ENCODE peak calls at places on chromosomes 12 and 14, in four cellular contexts. K, P, Y and U are unnamed samples.
A peak's percentile ranks its signal among the peaks of the same experiment; 100 is the strongest.

GRCh38 chr14:37597538-37598084 is 2.2 kb downstream of the TTC6 start:
- DNase-seq in K (no peak), P (no peak), Y (no peak), U (no peak)

GRCh38 chr14:58298880-58299664 is 717 bp downstream of the ARID4A start:
- DNase-seq in K (peak; percentile 69), P (peak; percentile 44), Y (no peak), U (peak; percentile 43)

GRCh38 chr12:96155781-96156180 is 38.4 kb upstream of the ELK3 start:
- DNase-seq in K (no peak), P (no peak), Y (no peak), U (no peak)

GRCh38 chr12:41636658-41637057 is 448.5 kb downstream of the PDZRN4 start:
- DNase-seq in K (no peak), P (no peak), Y (no peak), U (no peak)

GRCh38 chr12:12671850-12672660 is 23.9 kb downstream of the GPR19 start:
- DNase-seq in K (no peak), P (no peak), Y (no peak), U (no peak)

GRCh38 chr12:87687362-87687761 is 341.8 kb downstream of the C12orf50 start:
- DNase-seq in K (no peak), P (no peak), Y (no peak), U (no peak)

GRCh38 chr14:59483360-59483759 is 848 bp downstream of the L3HYPDH start:
- DNase-seq in K (no peak), P (no peak), Y (peak; percentile 2), U (no peak)

GRCh38 chr14:23052671-23053070 is 4.6 kb downstream of the CDH24 start:
- DNase-seq in K (no peak), P (no peak), Y (no peak), U (no peak)

GRCh38 chr12:27472604-27473003 is 26.1 kb downstream of the SMCO2 start:
- DNase-seq in K (no peak), P (no peak), Y (no peak), U (no peak)

GRCh38 chr12:49231881-49232650 is 32.8 kb upstream of the TUBA1C start:
- DNase-seq in K (no peak), P (no peak), Y (no peak), U (no peak)

GRCh38 chr12:5556946-5557673 is 125.2 kb downstream of the NTF3 start:
- DNase-seq in K (no peak), P (no peak), Y (no peak), U (no peak)

GRCh38 chr12:126385785-126386184 is 1320.5 kb downstream of the AACS start:
- DNase-seq in K (no peak), P (no peak), Y (no peak), U (no peak)
- H3K9me3 ChIP-seq in K (no peaks in the 10 kb centered on the region), P (no peaks in the 10 kb centered on the region), Y (peaks cover 5% of the 10 kb centered on the region), U (no peaks in the 10 kb centered on the region)

GRCh38 chr12:38155020-38155395 is 161.6 kb upstream of the ALG10B start:
- DNase-seq in K (no peak), P (no peak), Y (no peak), U (no peak)
- H3K9me3 ChIP-seq in K (no peaks in the 10 kb centered on the region), P (no peaks in the 10 kb centered on the region), Y (no peaks in the 10 kb centered on the region), U (no peaks in the 10 kb centered on the region)

GRCh38 chr12:130948751-130949150 is 5.0 kb upstream of the ADGRD1 start:
- DNase-seq in K (no peak), P (no peak), Y (no peak), U (no peak)

GRCh38 chr12:130949806-130950205 is 3.9 kb upstream of the ADGRD1 start:
- DNase-seq in K (no peak), P (no peak), Y (no peak), U (no peak)

GRCh38 chr12:130947028-130947427 is 6.7 kb upstream of the ADGRD1 start:
- DNase-seq in K (no peak), P (no peak), Y (no peak), U (no peak)

GRCh38 chr12:130945793-130946492 is 7.8 kb upstream of the ADGRD1 start:
- DNase-seq in K (no peak), P (no peak), Y (no peak), U (no peak)

DNA sequence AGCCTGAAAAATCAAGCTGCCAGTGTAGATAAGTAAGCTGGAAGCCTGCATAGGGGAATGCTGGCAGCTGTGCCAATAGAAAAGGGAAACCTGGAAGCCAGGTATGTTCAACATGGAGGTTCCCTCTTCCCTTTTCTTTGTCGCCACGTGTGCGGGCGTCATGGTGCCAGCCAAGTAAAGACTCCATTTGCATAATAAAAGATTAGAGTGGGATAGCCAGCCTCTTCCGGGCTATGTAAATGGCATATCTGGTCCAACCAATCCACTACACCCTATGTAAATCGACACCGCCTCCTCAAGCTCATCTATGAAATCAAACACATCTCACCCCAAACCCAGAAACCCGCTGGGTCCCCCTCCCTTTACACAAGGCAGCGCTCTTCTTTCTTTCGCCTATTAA is 5.6 kb upstream of the ADGRD1 start:
- DNase-seq in K (no peak), P (no peak), Y (no peak), U (no peak)
- H3K9me3 ChIP-seq in K (peaks cover 7% of the 10 kb centered on the region), P (peaks cover 3% of the 10 kb centered on the region), Y (no peaks in the 10 kb centered on the region), U (peaks cover 4% of the 10 kb centered on the region)

DNA sequence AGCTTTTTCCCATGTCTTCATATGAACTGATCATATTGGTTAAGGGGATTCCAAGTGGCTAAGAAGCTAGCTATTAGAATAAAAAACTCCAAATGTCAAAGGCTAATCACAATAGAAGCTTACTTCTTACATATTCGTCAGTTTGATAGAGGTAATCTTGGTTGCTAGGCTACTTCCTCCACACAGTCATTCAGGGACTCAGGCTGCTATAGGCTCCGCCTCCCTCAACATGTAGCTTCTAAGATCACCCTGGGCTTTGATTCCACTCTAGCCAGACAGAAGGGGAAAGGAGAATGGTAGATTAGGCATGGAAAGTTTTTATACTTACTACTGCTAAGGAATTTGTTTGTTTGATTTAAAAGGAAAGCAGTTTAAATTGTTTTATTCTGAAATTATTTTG is 207.9 kb downstream of the EFCAB11 start:
- DNase-seq in K (no peak), P (no peak), Y (no peak), U (no peak)
- H3K9me3 ChIP-seq in K (no peaks in the 10 kb centered on the region), P (no peaks in the 10 kb centered on the region), Y (no peaks in the 10 kb centered on the region), U (no peaks in the 10 kb centered on the region)

GRCh38 chr12:79841878-79842265 is 93.0 kb downstream of the PPP1R12A start:
- DNase-seq in K (no peak), P (no peak), Y (no peak), U (no peak)

GRCh38 chr12:79835377-79835843 is 99.5 kb downstream of the PPP1R12A start:
- DNase-seq in K (no peak), P (no peak), Y (no peak), U (no peak)

GRCh38 chr12:79841248-79841877 is 93.5 kb downstream of the PPP1R12A start:
- DNase-seq in K (no peak), P (no peak), Y (no peak), U (no peak)

GRCh38 chr12:79837575-79837974 is 97.3 kb downstream of the PPP1R12A start:
- DNase-seq in K (no peak), P (no peak), Y (no peak), U (no peak)

GRCh38 chr12:79838359-79838758 is 96.5 kb downstream of the PPP1R12A start:
- DNase-seq in K (no peak), P (no peak), Y (no peak), U (no peak)
- H3K9me3 ChIP-seq in K (no peaks in the 10 kb centered on the region), P (no peaks in the 10 kb centered on the region), Y (peaks cover 19% of the 10 kb centered on the region), U (no peaks in the 10 kb centered on the region)

DNA sequence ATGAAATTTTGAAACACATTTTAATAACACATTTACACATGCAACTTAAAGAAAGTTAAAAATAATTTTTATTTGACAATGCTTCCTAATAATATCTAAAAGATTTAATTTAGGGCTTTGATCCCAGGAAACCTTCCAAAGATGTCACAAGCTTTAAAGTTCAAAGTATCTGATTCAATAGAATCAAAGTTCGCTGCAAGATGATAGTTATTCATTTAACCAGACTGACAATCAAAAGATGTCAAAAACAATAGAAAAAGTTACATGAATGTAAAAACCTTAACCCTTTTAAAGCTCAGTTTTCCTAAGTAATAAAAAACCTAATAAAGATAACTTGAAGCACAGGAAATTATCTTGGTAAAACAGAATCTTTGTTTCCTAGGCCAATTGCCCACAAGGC is 67.7 kb downstream of the SDR9C7 start:
- DNase-seq in K (no peak), P (no peak), Y (no peak), U (no peak)
- H3K9me3 ChIP-seq in K (peaks cover 35% of the 10 kb centered on the region), P (peaks cover 31% of the 10 kb centered on the region), Y (peaks cover 19% of the 10 kb centered on the region), U (no peaks in the 10 kb centered on the region)

GRCh38 chr14:41446008-41446407 is 160.7 kb upstream of the LRFN5 start:
- DNase-seq in K (no peak), P (no peak), Y (no peak), U (no peak)
- H3K9me3 ChIP-seq in K (no peaks in the 10 kb centered on the region), P (no peaks in the 10 kb centered on the region), Y (no peaks in the 10 kb centered on the region), U (no peaks in the 10 kb centered on the region)

DNA sequence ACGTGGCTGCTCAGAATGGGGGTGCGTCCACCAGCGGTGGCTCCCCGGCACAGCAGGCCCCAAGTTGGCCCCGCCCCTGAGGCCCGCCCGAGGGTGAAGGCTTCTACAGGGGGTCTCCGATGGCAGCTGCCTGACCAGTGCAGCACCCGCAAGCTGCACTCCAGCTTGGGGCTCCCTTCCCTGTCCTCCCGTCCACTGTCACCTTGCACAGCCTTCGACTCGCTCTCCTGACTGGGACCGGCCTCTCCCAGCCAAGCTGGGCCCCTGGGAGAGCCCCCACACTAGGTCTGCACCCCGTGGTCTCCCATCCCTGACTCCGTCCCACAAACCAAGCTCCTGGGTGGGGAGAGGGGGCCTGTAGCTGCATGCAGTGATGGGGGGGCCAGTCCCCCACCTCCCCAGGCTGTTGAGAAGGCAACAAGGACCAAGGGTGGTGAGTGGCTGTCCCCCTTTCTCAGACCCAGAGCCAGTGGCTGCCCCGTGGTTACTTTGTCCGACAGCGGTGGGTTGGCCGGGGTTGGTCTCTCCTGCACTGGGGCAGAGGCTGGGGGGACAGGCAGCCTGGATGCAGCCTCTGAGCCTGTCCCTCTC is 216.8 kb downstream of the KIF26A start:
- DNase-seq in K (peak; percentile 45), P (no peak), Y (no peak), U (no peak)
- H3K9me3 ChIP-seq in K (no peaks in the 10 kb centered on the region), P (no peaks in the 10 kb centered on the region), Y (no peaks in the 10 kb centered on the region), U (no peaks in the 10 kb centered on the region)

GRCh38 chr12:14332482-14332881 is 33.0 kb upstream of the ATF7IP start:
- DNase-seq in K (no peak), P (no peak), Y (no peak), U (no peak)
- H3K9me3 ChIP-seq in K (peaks cover 6% of the 10 kb centered on the region), P (no peaks in the 10 kb centered on the region), Y (peaks cover 3% of the 10 kb centered on the region), U (no peaks in the 10 kb centered on the region)